ENCODE peak calls at places on chromosomes 6 and 20, in eight cellular contexts. N is GM23248, G is HCT116, Y is PC-3, A is MM.1S, L is hepatocyte, O is GM23338, F is neural progenitor cell. M is an unnamed sample.

GRCh38 chr20:54067606-54068174 is 2.7 kb downstream of the BCAS1 start:
- DNase-seq in Y (peak), N (peak), A (peak), G (peak), F (no peak), O (peak), L (peak), M (no peak)

GRCh38 chr6:161486326-161486725 is 212.5 kb upstream of the AGPAT4 start:
- DNase-seq in F (no peak), L (peak), O (no peak), G (peak), N (peak), A (no peak), Y (peak), M (peak)

GRCh38 chr6:10385512-10386132 is 29.3 kb downstream of the TFAP2A start:
- DNase-seq in A (no peak), N (no peak), G (no peak), O (peak), L (no peak), F (peak), Y (no peak), M (no peak)

GRCh38 chr20:24032412-24032898 is 43.9 kb upstream of the GGTLC1 start:
- DNase-seq in F (no peak), L (no peak), G (no peak), O (no peak), Y (no peak), N (no peak), A (no peak), M (no peak)

GRCh38 chr6:108117427-108118358 is 43.2 kb upstream of the OSTM1 start:
- DNase-seq in G (no peak), L (peak), Y (no peak), F (peak), O (peak), N (peak), A (peak), M (peak)

GRCh38 chr6:111823012-111823411 is 50.2 kb downstream of the FYN start:
- DNase-seq in N (no peak), A (no peak), L (no peak), O (no peak), Y (no peak), G (no peak), F (no peak), M (no peak)

GRCh38 chr20:51422912-51423667 is 119.4 kb downstream of the NFATC2 start:
- DNase-seq in A (no peak), Y (no peak), N (no peak), O (no peak), L (no peak), F (no peak), G (no peak), M (no peak)

GRCh38 chr20:31485450-31486339 is 10.6 kb downstream of the REM1 start:
- DNase-seq in N (peak), O (peak), A (no peak), G (no peak), F (no peak), Y (no peak), L (peak), M (peak)

GRCh38 chr6:115358616-115359015 is 702.1 kb downstream of the FRK start:
- DNase-seq in G (no peak), O (no peak), F (no peak), A (no peak), L (no peak), Y (no peak), N (no peak), M (no peak)

GRCh38 chr20:20368414-20369352 is 779 bp downstream of the INSM1 start:
- DNase-seq in L (peak), G (no peak), A (peak), O (peak), Y (no peak), N (peak), F (peak), M (peak)

GRCh38 chr6:152296648-152297376 is 340.4 kb downstream of the SYNE1 start:
- DNase-seq in N (peak), A (no peak), Y (no peak), F (no peak), L (no peak), O (peak), G (no peak), M (no peak)

GRCh38 chr20:40980106-40980827 is 48.4 kb upstream of the TOP1 start:
- DNase-seq in Y (no peak), F (no peak), G (no peak), A (peak), N (no peak), L (no peak), O (no peak), M (no peak)

GRCh38 chr6:125191916-125192609 is 38.5 kb downstream of the TPD52L1 start:
- DNase-seq in A (peak), F (peak), Y (peak), L (peak), O (peak), N (peak), G (peak), M (peak)

GRCh38 chr20:12913781-12914443 is 94.9 kb upstream of the SPTLC3 start:
- DNase-seq in F (no peak), A (no peak), O (no peak), L (no peak), N (no peak), Y (no peak), G (no peak), M (no peak)

GRCh38 chr20:57911512-57912226 is 201.9 kb upstream of the PMEPA1 start:
- DNase-seq in O (no peak), G (no peak), A (no peak), F (no peak), N (peak), Y (peak), L (no peak), M (no peak)

GRCh38 chr20:57092112-57092899 is 174.1 kb downstream of the BMP7 start:
- DNase-seq in N (peak), G (peak), F (peak), A (peak), Y (peak), O (peak), L (peak), M (peak)

GRCh38 chr20:10752206-10752605 is 78.4 kb upstream of the JAG1 start:
- DNase-seq in A (no peak), G (no peak), L (no peak), Y (no peak), O (no peak), F (no peak), N (no peak), M (no peak)

GRCh38 chr6:39558791-39559190 is 166.4 kb downstream of the KIF6 start:
- DNase-seq in N (no peak), A (no peak), L (no peak), O (no peak), G (no peak), F (no peak), Y (no peak), M (no peak)

GRCh38 chr6:148934534-148934933 is 187.7 kb downstream of the UST start:
- DNase-seq in A (no peak), G (no peak), Y (peak), O (no peak), L (no peak), F (no peak), N (peak), M (no peak)

GRCh38 chr20:2652724-2653510 is 485 bp downstream of the NOP56 start:
- DNase-seq in Y (no peak), F (peak), L (peak), A (peak), G (no peak), O (peak), N (peak), M (peak)

GRCh38 chr6:42293579-42293978 is 75.9 kb upstream of the MRPS10 start:
- DNase-seq in N (no peak), O (no peak), G (no peak), Y (no peak), L (no peak), A (no peak), F (no peak), M (no peak)

GRCh38 chr6:42295181-42295580 is 77.5 kb upstream of the MRPS10 start:
- DNase-seq in O (no peak), N (peak), G (no peak), Y (no peak), L (no peak), A (no peak), F (no peak), M (no peak)

GRCh38 chr6:42296614-42297013 is 79.0 kb upstream of the MRPS10 start:
- DNase-seq in N (no peak), Y (no peak), F (no peak), A (no peak), L (no peak), G (no peak), O (no peak), M (no peak)

GRCh38 chr6:42295688-42296087 is 78.0 kb upstream of the MRPS10 start:
- DNase-seq in A (no peak), Y (no peak), N (no peak), L (no peak), F (no peak), G (no peak), O (no peak), M (no peak)

DNA sequence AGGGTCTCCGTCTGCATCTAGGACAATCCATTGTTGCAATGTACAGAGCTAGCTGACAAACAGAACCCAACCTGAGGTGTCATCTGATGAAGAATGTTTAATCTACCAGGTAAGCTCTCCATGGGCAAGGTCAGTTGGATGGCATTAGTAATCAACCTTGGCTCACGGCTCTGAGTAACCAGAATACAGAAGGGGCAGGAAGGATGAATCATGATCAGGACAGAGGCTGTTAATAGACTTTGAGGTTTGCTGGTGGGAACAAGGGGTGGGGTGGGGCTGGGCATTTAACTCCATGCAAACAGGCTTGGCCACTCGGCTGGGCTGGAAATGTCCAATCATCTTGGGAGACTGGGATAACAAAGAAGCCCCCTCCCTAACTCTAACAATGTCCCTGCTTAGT is 77.1 kb upstream of the MRPS10 start:
- DNase-seq in N (peak), L (no peak), A (no peak), F (no peak), O (no peak), G (peak), Y (peak), M (no peak)
- TF ChIP-seq EZH2phosphoT487 in N (no peak), L (no peak), A (no peak), F (no peak), O (no peak), G (no peak), Y (no peak), M (no peak)

GRCh38 chr6:126267621-126268020 is 72.3 kb upstream of the CENPW start:
- DNase-seq in A (no peak), O (no peak), F (no peak), G (no peak), Y (no peak), L (no peak), N (no peak), M (no peak)

GRCh38 chr6:126264265-126264664 is 75.7 kb upstream of the CENPW start:
- DNase-seq in G (no peak), L (no peak), A (no peak), F (no peak), Y (no peak), N (no peak), O (no peak), M (no peak)

GRCh38 chr6:126266664-126267063 is 73.3 kb upstream of the CENPW start:
- DNase-seq in Y (no peak), O (no peak), A (no peak), N (no peak), L (no peak), F (no peak), G (no peak), M (no peak)

DNA sequence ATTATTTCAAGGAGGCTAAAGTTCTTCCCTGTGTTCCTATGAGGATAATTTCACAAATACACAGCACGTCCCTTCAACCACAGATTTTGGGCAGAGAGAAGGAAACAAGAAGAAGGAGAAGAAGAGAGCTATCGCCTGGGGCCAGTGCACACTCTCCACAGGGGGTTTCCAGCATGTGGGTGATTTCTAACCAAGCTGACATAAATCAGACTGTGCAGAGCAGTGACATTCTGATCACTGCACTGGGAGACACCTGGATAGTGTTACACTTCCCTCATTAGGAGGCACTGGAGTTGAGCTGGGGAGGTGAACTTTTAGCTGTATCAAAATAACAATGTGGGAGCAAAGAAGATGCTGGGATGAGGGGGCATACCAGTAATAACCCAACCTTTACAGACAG is 71.8 kb upstream of the CENPW start:
- DNase-seq in Y (no peak), L (no peak), O (no peak), N (no peak), G (no peak), F (peak), A (no peak), M (peak)
- TF ChIP-seq EZH2phosphoT487 in Y (no peak), L (no peak), O (no peak), N (no peak), G (no peak), F (no peak), A (no peak), M (no peak)

DNA sequence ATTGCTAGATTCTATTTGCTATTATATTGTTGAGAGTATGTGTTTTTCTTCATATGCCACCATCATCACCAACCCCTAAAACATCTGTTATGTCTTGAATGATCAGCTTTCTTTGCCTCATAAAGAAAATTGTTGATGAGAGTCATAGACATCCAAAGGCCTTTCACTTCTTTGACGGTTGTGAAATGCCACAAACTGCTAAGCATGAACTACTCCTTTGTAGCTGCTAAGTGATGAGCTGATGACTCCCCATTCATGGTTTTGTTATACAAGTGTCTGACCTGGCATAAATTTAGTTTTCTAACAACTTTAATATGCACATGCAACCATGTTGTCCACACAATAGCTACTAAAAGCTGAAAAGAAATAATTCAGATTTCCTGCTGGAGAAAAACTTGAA is 684 bp upstream of the MED23 start:
- DNase-seq in O (no peak), F (no peak), G (no peak), A (no peak), L (no peak), N (peak), Y (no peak), M (no peak)
- TF ChIP-seq EZH2phosphoT487 in O (no peak), F (no peak), G (no peak), A (no peak), L (no peak), N (no peak), Y (no peak), M (no peak)

DNA sequence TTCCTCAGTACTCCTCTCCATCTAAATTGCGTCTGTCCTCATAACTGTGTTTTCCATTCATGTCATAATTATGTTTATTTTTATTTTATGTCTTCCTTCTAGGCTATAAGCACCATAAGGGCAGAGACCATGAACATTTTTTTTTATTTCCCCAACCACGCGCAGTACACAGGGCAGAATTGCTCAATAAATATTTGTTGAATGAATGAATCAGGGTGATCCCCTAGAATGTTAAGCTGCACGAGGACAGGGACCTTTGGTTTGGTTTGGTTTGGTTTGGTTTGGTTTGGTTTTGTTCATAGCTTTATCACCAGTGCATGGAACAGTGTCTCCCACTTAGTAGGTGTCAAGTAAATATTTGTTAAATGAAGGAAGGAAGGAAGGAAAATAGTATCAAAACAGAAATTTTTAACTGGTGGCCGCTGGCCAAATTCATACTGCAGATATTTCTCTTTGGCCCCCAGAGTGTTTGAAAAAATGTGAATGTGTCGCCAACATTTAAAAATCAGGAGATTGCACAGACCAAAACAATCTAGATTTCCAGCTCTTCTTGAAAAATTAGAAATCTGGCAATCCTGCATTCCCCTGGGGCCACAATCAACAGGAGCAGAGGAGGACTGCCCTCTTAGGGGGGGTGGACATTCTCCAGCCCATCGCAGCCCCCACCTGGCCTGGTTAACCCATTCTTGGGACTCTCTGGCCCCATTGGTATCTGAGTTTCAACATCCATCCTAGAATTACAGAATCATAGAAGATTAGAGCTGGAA is 205.3 kb downstream of the EYA2 start:
- DNase-seq in L (no peak), F (no peak), A (no peak), O (no peak), N (peak), G (no peak), Y (peak), M (no peak)
- TF ChIP-seq EZH2phosphoT487 in L (no peak), F (no peak), A (no peak), O (no peak), N (no peak), G (no peak), Y (no peak), M (no peak)

GRCh38 chr6:75524322-75524972 is 30.8 kb upstream of the FILIP1 start:
- DNase-seq in O (peak), N (peak), Y (peak), G (peak), F (peak), A (no peak), L (peak), M (no peak)

GRCh38 chr6:75525682-75526081 is 32.1 kb upstream of the FILIP1 start:
- DNase-seq in G (no peak), L (no peak), Y (no peak), O (no peak), A (no peak), F (no peak), N (no peak), M (no peak)

GRCh38 chr6:75528423-75528822 is 34.8 kb upstream of the FILIP1 start:
- DNase-seq in O (peak), F (no peak), G (no peak), N (peak), Y (no peak), L (no peak), A (no peak), M (no peak)

GRCh38 chr6:75530696-75531095 is 37.1 kb upstream of the FILIP1 start:
- DNase-seq in A (no peak), G (no peak), Y (no peak), N (peak), F (no peak), L (no peak), O (no peak), M (no peak)

GRCh38 chr6:75526502-75527127 is 33.0 kb upstream of the FILIP1 start:
- DNase-seq in Y (peak), A (peak), O (peak), N (peak), L (peak), G (peak), F (peak), M (peak)
- TF ChIP-seq EZH2phosphoT487 in Y (no peak), A (no peak), O (no peak), N (no peak), L (no peak), G (no peak), F (no peak), M (no peak)

DNA sequence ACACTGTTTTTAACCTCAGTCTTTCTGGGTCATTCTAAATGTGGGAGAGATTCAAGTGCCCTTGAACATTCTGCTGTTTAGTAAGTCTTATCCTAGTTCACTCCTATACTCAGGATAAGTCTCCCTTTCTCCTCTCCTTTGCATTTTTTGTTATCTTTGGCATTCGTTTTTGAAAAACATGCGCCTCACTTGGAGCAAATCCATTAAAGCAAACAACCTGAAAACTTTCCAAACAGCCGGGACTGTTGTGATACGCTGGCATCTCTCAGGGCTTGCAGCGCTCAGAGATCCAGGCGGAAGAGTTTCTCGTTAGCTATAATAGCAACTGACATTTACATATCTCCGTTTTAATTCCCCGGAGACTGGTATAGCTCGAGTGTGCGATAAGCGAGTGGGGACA is 114.4 kb upstream of the SOX4 start:
- DNase-seq in Y (peak), O (no peak), G (no peak), L (no peak), A (no peak), F (no peak), N (peak), M (peak)
- TF ChIP-seq EZH2phosphoT487 in Y (no peak), O (no peak), G (no peak), L (no peak), A (no peak), F (no peak), N (no peak), M (no peak)